ENCODE peak calls at places on chromosome 14, in four cellular contexts. One of them, this sample, is unnamed.

GRCh38 chr14:92645841-92646478 is 102.5 kb downstream of the LGMN start:
- DNase-seq in right cardiac atrium: peak; percentile 10
- DNase-seq in adrenal gland: no peak
- DNase-seq in Peyer's patch: no peak
- DNase-seq in this sample: no peak

GRCh38 chr14:85281921-85282320 is 248.0 kb upstream of the FLRT2 start:
- DNase-seq in adrenal gland: no peak
- DNase-seq in right cardiac atrium: no peak
- DNase-seq in Peyer's patch: no peak
- DNase-seq in this sample: no peak

GRCh38 chr14:67166450-67166853 is 22.8 kb upstream of the GARIN2 start:
- DNase-seq in Peyer's patch: no peak
- DNase-seq in right cardiac atrium: no peak
- DNase-seq in adrenal gland: peak; percentile 34
- DNase-seq in this sample: no peak

GRCh38 chr14:20494935-20495766 is 10.2 kb upstream of the RNASE10 start:
- DNase-seq in Peyer's patch: no peak
- DNase-seq in right cardiac atrium: no peak
- DNase-seq in adrenal gland: no peak
- DNase-seq in this sample: no peak

GRCh38 chr14:58736606-58737005 is 98.8 kb downstream of the DACT1 start:
- DNase-seq in Peyer's patch: no peak
- DNase-seq in right cardiac atrium: no peak
- DNase-seq in adrenal gland: no peak
- DNase-seq in this sample: no peak

GRCh38 chr14:98548071-98548686 is 723.8 kb downstream of the BCL11B start:
- DNase-seq in right cardiac atrium: no peak
- DNase-seq in Peyer's patch: no peak
- DNase-seq in adrenal gland: no peak
- DNase-seq in this sample: no peak

GRCh38 chr14:75430526-75430925 is 2.7 kb downstream of the JDP2 start:
- DNase-seq in adrenal gland: no peak
- DNase-seq in right cardiac atrium: peak; percentile 83
- DNase-seq in Peyer's patch: no peak
- DNase-seq in this sample: peak; percentile 38

GRCh38 chr14:29215853-29216252 is 449.3 kb downstream of the FOXG1 start:
- DNase-seq in Peyer's patch: no peak
- DNase-seq in adrenal gland: no peak
- DNase-seq in right cardiac atrium: no peak
- DNase-seq in this sample: no peak

GRCh38 chr14:81535399-81536124 is 1.9 kb upstream of the SEL1L start:
- DNase-seq in right cardiac atrium: no peak
- DNase-seq in adrenal gland: no peak
- DNase-seq in Peyer's patch: no peak
- DNase-seq in this sample: no peak

GRCh38 chr14:95322646-95323045 is 2.9 kb upstream of the CLMN start:
- DNase-seq in adrenal gland: no peak
- DNase-seq in right cardiac atrium: no peak
- DNase-seq in Peyer's patch: no peak
- DNase-seq in this sample: no peak
- H3K27ac ChIP-seq in adrenal gland: no peak overlapping the region
- H3K27ac ChIP-seq in right cardiac atrium: no peak overlapping the region
- H3K27ac ChIP-seq in Peyer's patch: no peak overlapping the region
- H3K27ac ChIP-seq in this sample: no peak overlapping the region

DNA sequence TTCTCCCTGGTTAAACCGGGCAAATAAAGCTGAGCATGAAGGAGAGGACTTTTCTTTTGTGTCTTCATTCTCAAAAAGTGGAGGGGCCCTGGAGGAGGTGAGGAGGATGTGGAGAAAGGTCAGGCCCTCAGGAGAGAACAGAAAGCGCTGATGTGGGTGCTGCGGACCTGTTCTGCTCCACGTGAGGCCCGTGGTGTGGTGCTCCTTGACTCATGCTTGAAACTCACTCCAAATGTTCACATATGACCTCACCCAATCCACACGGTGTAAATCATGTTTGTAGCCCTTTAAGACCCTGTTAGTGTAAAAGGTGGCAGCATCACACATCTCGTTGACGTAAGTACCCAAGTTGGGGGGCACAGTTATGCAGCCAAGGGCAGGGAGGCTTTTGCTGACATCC is 126.2 kb downstream of the FOXN3 start:
- DNase-seq in Peyer's patch: no peak
- DNase-seq in adrenal gland: no peak
- DNase-seq in right cardiac atrium: no peak
- DNase-seq in this sample: no peak
- H3K4me1 ChIP-seq in Peyer's patch: no peaks in the 10 kb centered on the region
- H3K4me1 ChIP-seq in adrenal gland: peaks cover 32% of the 10 kb centered on the region
- H3K4me1 ChIP-seq in right cardiac atrium: peaks cover 15% of the 10 kb centered on the region
- H3K4me1 ChIP-seq in this sample: peaks cover 51% of the 10 kb centered on the region

GRCh38 chr14:102320033-102320660 is 601 bp downstream of the ZNF839 start:
- DNase-seq in adrenal gland: peak; percentile 64
- DNase-seq in right cardiac atrium: peak; percentile 72
- DNase-seq in Peyer's patch: peak; percentile 53
- DNase-seq in this sample: peak; percentile 43
- H3K27ac ChIP-seq in adrenal gland: peak overlapping the region; percentile 93
- H3K27ac ChIP-seq in right cardiac atrium: peak overlapping the region; percentile 73
- H3K27ac ChIP-seq in Peyer's patch: peak overlapping the region; percentile 93
- H3K27ac ChIP-seq in this sample: peak overlapping the region; percentile 97

GRCh38 chr14:73763396-73763795 is 49.2 kb upstream of the PNMA1 start:
- DNase-seq in right cardiac atrium: no peak
- DNase-seq in Peyer's patch: no peak
- DNase-seq in adrenal gland: no peak
- DNase-seq in this sample: no peak
- H3K4me1 ChIP-seq in right cardiac atrium: peaks cover 34% of the 10 kb centered on the region
- H3K4me1 ChIP-seq in Peyer's patch: peaks cover 37% of the 10 kb centered on the region
- H3K4me1 ChIP-seq in adrenal gland: peaks cover 78% of the 10 kb centered on the region
- H3K4me1 ChIP-seq in this sample: peaks cover 93% of the 10 kb centered on the region

DNA sequence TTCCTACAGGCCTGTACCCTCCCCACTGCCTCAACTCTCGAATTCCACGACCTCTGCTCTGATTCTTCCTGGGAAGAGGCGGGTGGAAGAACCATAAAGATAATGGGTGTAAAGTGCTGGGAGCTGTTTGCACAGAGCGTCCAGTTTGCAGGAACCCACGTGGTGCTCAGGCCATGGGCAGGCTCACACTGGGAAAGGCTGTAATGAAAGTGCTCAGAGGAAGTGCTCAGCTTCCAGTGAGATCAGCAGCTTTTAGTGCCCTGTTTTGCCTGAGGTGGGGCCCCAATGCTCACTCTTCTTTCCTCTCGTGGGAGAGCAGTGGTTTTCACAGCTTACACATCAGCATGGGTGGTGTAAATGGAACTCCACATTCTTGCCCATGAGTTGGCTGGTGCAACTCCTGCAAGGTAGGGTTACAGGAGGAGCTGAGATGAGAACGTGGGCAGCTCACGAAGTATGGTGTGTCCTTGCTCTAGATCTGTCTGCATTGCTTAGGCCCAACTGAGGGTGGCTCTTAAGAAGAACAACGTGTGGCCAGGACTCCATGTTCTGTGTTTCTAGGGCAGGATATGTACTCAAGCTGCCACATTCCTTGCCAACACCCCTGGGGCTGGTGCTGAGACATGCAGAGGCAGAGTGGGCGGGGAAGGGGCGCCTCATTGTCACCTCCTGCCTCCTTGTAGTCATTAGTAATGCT is 2.9 kb downstream of the TMEM63C start:
- DNase-seq in right cardiac atrium: no peak
- DNase-seq in adrenal gland: no peak
- DNase-seq in Peyer's patch: no peak
- DNase-seq in this sample: no peak
- H3K27ac ChIP-seq in right cardiac atrium: no peak overlapping the region
- H3K27ac ChIP-seq in adrenal gland: no peak overlapping the region
- H3K27ac ChIP-seq in Peyer's patch: no peak overlapping the region
- H3K27ac ChIP-seq in this sample: no peak overlapping the region

GRCh38 chr14:91402278-91403068 is 15.1 kb downstream of the CCDC88C start:
- DNase-seq in right cardiac atrium: no peak
- DNase-seq in Peyer's patch: no peak
- DNase-seq in adrenal gland: no peak
- DNase-seq in this sample: no peak
- H3K4me1 ChIP-seq in right cardiac atrium: peaks cover 6% of the 10 kb centered on the region
- H3K4me1 ChIP-seq in Peyer's patch: peaks cover 38% of the 10 kb centered on the region
- H3K4me1 ChIP-seq in adrenal gland: peaks cover 8% of the 10 kb centered on the region
- H3K4me1 ChIP-seq in this sample: peaks cover 41% of the 10 kb centered on the region

GRCh38 chr14:95664046-95664445 is 22.2 kb upstream of the TCL1B start:
- DNase-seq in Peyer's patch: no peak
- DNase-seq in right cardiac atrium: no peak
- DNase-seq in adrenal gland: no peak
- DNase-seq in this sample: no peak

GRCh38 chr14:95664546-95664945 is 21.7 kb upstream of the TCL1B start:
- DNase-seq in adrenal gland: no peak
- DNase-seq in right cardiac atrium: no peak
- DNase-seq in Peyer's patch: peak; percentile 43
- DNase-seq in this sample: no peak

GRCh38 chr14:95660550-95661515 is 25.4 kb upstream of the TCL1B start:
- DNase-seq in adrenal gland: no peak
- DNase-seq in Peyer's patch: no peak
- DNase-seq in right cardiac atrium: no peak
- DNase-seq in this sample: no peak

GRCh38 chr14:95662376-95663186 is 23.6 kb upstream of the TCL1B start:
- DNase-seq in adrenal gland: no peak
- DNase-seq in right cardiac atrium: no peak
- DNase-seq in Peyer's patch: no peak
- DNase-seq in this sample: no peak

GRCh38 chr14:95663226-95663797 is 22.9 kb upstream of the TCL1B start:
- DNase-seq in right cardiac atrium: no peak
- DNase-seq in adrenal gland: no peak
- DNase-seq in Peyer's patch: no peak
- DNase-seq in this sample: no peak
- H3K27ac ChIP-seq in right cardiac atrium: no peak overlapping the region
- H3K27ac ChIP-seq in adrenal gland: peak overlapping the region; percentile 66
- H3K27ac ChIP-seq in Peyer's patch: no peak overlapping the region
- H3K27ac ChIP-seq in this sample: no peak overlapping the region